ENCODE peak calls at places on chromosomes 3 and 15, in seven cellular contexts. One of them, this sample, is unnamed.

GRCh38 chr3:140994316-140994715 is 52.7 kb downstream of the SLC25A36 start:
- DNase-seq in B cell: no peak
- DNase-seq in H9: no peak
- DNase-seq in lower leg skin: no peak
- DNase-seq in CD8-positive, alpha-beta memory T cell: no peak
- DNase-seq in nephron progenitor cell: no peak
- DNase-seq in germinal center: no peak
- DNase-seq in this sample: no peak

GRCh38 chr15:59255647-59256380 is 49.2 kb downstream of the LDHAL6B start:
- DNase-seq in B cell: no peak
- DNase-seq in H9: no peak
- DNase-seq in lower leg skin: no peak
- DNase-seq in CD8-positive, alpha-beta memory T cell: no peak
- DNase-seq in nephron progenitor cell: no peak
- DNase-seq in germinal center: no peak
- DNase-seq in this sample: peak

GRCh38 chr15:34837246-34838016 is 42.1 kb upstream of the ACTC1 start:
- DNase-seq in B cell: no peak
- DNase-seq in H9: no peak
- DNase-seq in lower leg skin: no peak
- DNase-seq in CD8-positive, alpha-beta memory T cell: no peak
- DNase-seq in nephron progenitor cell: peak
- DNase-seq in germinal center: no peak
- DNase-seq in this sample: no peak

GRCh38 chr15:59329091-59329490 is 43.6 kb downstream of the MYO1E start:
- DNase-seq in B cell: no peak
- DNase-seq in H9: no peak
- DNase-seq in lower leg skin: no peak
- DNase-seq in CD8-positive, alpha-beta memory T cell: no peak
- DNase-seq in nephron progenitor cell: no peak
- DNase-seq in germinal center: no peak
- DNase-seq in this sample: no peak

GRCh38 chr15:42027521-42027920 is 6.7 kb upstream of the PLA2G4E start:
- DNase-seq in B cell: no peak
- DNase-seq in H9: no peak
- DNase-seq in lower leg skin: no peak
- DNase-seq in CD8-positive, alpha-beta memory T cell: no peak
- DNase-seq in nephron progenitor cell: no peak
- DNase-seq in germinal center: no peak
- DNase-seq in this sample: no peak

GRCh38 chr15:41585140-41586047 is 26.4 kb downstream of the TYRO3 start:
- DNase-seq in B cell: no peak
- DNase-seq in H9: peak
- DNase-seq in lower leg skin: no peak
- DNase-seq in CD8-positive, alpha-beta memory T cell: no peak
- DNase-seq in nephron progenitor cell: peak
- DNase-seq in germinal center: no peak
- DNase-seq in this sample: peak

GRCh38 chr3:174483254-174483653 is 375.9 kb upstream of the NAALADL2 start:
- DNase-seq in B cell: no peak
- DNase-seq in H9: no peak
- DNase-seq in lower leg skin: no peak
- DNase-seq in CD8-positive, alpha-beta memory T cell: no peak
- DNase-seq in nephron progenitor cell: no peak
- DNase-seq in germinal center: no peak
- DNase-seq in this sample: no peak

GRCh38 chr3:129829640-129830039 is 63.9 kb downstream of the TMCC1 start:
- DNase-seq in B cell: peak
- DNase-seq in H9: peak
- DNase-seq in lower leg skin: peak
- DNase-seq in CD8-positive, alpha-beta memory T cell: no peak
- DNase-seq in nephron progenitor cell: peak
- DNase-seq in germinal center: peak
- DNase-seq in this sample: no peak

GRCh38 chr3:147380271-147380995 is 25.9 kb downstream of the ZIC4 start:
- DNase-seq in B cell: no peak
- DNase-seq in H9: peak
- DNase-seq in lower leg skin: no peak
- DNase-seq in CD8-positive, alpha-beta memory T cell: no peak
- DNase-seq in nephron progenitor cell: no peak
- DNase-seq in germinal center: no peak
- DNase-seq in this sample: no peak

GRCh38 chr15:62020576-62021160 is 39.6 kb downstream of the VPS13C start:
- DNase-seq in B cell: no peak
- DNase-seq in H9: no peak
- DNase-seq in lower leg skin: no peak
- DNase-seq in CD8-positive, alpha-beta memory T cell: no peak
- DNase-seq in nephron progenitor cell: no peak
- DNase-seq in germinal center: no peak
- DNase-seq in this sample: no peak

GRCh38 chr15:32919749-32920414 is 202.1 kb downstream of the GREM1 start:
- DNase-seq in B cell: no peak
- DNase-seq in H9: no peak
- DNase-seq in lower leg skin: no peak
- DNase-seq in CD8-positive, alpha-beta memory T cell: no peak
- DNase-seq in nephron progenitor cell: no peak
- DNase-seq in germinal center: no peak
- DNase-seq in this sample: no peak

GRCh38 chr3:16419640-16420039 is 93.9 kb downstream of the RFTN1 start:
- DNase-seq in B cell: no peak
- DNase-seq in H9: no peak
- DNase-seq in lower leg skin: no peak
- DNase-seq in CD8-positive, alpha-beta memory T cell: no peak
- DNase-seq in nephron progenitor cell: no peak
- DNase-seq in germinal center: no peak
- DNase-seq in this sample: no peak

GRCh38 chr3:66912306-66912705 is 85.8 kb upstream of the KBTBD8 start:
- DNase-seq in B cell: no peak
- DNase-seq in H9: no peak
- DNase-seq in lower leg skin: no peak
- DNase-seq in CD8-positive, alpha-beta memory T cell: no peak
- DNase-seq in nephron progenitor cell: no peak
- DNase-seq in germinal center: no peak
- DNase-seq in this sample: no peak

GRCh38 chr3:139132976-139133375 is 88.3 kb upstream of the PRR23C start:
- DNase-seq in B cell: no peak
- DNase-seq in H9: no peak
- DNase-seq in lower leg skin: no peak
- DNase-seq in CD8-positive, alpha-beta memory T cell: no peak
- DNase-seq in nephron progenitor cell: no peak
- DNase-seq in germinal center: no peak
- DNase-seq in this sample: no peak

GRCh38 chr15:60162251-60162650 is 158.1 kb downstream of the FOXB1 start:
- DNase-seq in B cell: no peak
- DNase-seq in H9: no peak
- DNase-seq in lower leg skin: no peak
- DNase-seq in CD8-positive, alpha-beta memory T cell: no peak
- DNase-seq in nephron progenitor cell: no peak
- DNase-seq in germinal center: no peak
- DNase-seq in this sample: no peak

GRCh38 chr15:101191242-101191641 is 60.6 kb downstream of the CHSY1 start:
- DNase-seq in B cell: no peak
- DNase-seq in H9: no peak
- DNase-seq in lower leg skin: no peak
- DNase-seq in CD8-positive, alpha-beta memory T cell: no peak
- DNase-seq in nephron progenitor cell: no peak
- DNase-seq in germinal center: no peak
- DNase-seq in this sample: no peak

GRCh38 chr3:121662742-121663141 is 2.0 kb upstream of the HCLS1 start:
- DNase-seq in B cell: no peak
- DNase-seq in H9: no peak
- DNase-seq in lower leg skin: no peak
- DNase-seq in CD8-positive, alpha-beta memory T cell: no peak
- DNase-seq in nephron progenitor cell: no peak
- DNase-seq in germinal center: no peak
- DNase-seq in this sample: no peak

GRCh38 chr15:29348308-29348914 is 78.8 kb upstream of the NSMCE3 start:
- DNase-seq in B cell: no peak
- DNase-seq in H9: peak
- DNase-seq in lower leg skin: no peak
- DNase-seq in CD8-positive, alpha-beta memory T cell: no peak
- DNase-seq in nephron progenitor cell: peak
- DNase-seq in germinal center: no peak
- DNase-seq in this sample: no peak

GRCh38 chr15:46855388-46855787 is 861.9 kb upstream of the SEMA6D start:
- DNase-seq in B cell: no peak
- DNase-seq in H9: no peak
- DNase-seq in lower leg skin: no peak
- DNase-seq in CD8-positive, alpha-beta memory T cell: no peak
- DNase-seq in nephron progenitor cell: no peak
- DNase-seq in germinal center: no peak
- DNase-seq in this sample: no peak

GRCh38 chr15:61503383-61503969 is 274.4 kb upstream of the RORA start:
- DNase-seq in B cell: no peak
- DNase-seq in H9: no peak
- DNase-seq in lower leg skin: no peak
- DNase-seq in CD8-positive, alpha-beta memory T cell: no peak
- DNase-seq in nephron progenitor cell: no peak
- DNase-seq in germinal center: no peak
- DNase-seq in this sample: no peak

GRCh38 chr15:45664451-45664850 is 29.6 kb downstream of the SQOR start:
- DNase-seq in B cell: no peak
- DNase-seq in H9: no peak
- DNase-seq in lower leg skin: no peak
- DNase-seq in CD8-positive, alpha-beta memory T cell: no peak
- DNase-seq in nephron progenitor cell: no peak
- DNase-seq in germinal center: no peak
- DNase-seq in this sample: no peak

GRCh38 chr3:82973810-82974209 is 1212.4 kb upstream of the GBE1 start:
- DNase-seq in B cell: no peak
- DNase-seq in H9: no peak
- DNase-seq in lower leg skin: no peak
- DNase-seq in CD8-positive, alpha-beta memory T cell: no peak
- DNase-seq in nephron progenitor cell: no peak
- DNase-seq in germinal center: no peak
- DNase-seq in this sample: no peak

GRCh38 chr3:55899887-55900286 is 412.8 kb upstream of the WNT5A start:
- DNase-seq in B cell: no peak
- DNase-seq in H9: peak
- DNase-seq in lower leg skin: no peak
- DNase-seq in CD8-positive, alpha-beta memory T cell: no peak
- DNase-seq in nephron progenitor cell: peak
- DNase-seq in germinal center: no peak
- DNase-seq in this sample: no peak

GRCh38 chr3:122916580-122916979 is 111.0 kb downstream of the SEMA5B start:
- DNase-seq in B cell: no peak
- DNase-seq in H9: no peak
- DNase-seq in lower leg skin: no peak
- DNase-seq in CD8-positive, alpha-beta memory T cell: no peak
- DNase-seq in nephron progenitor cell: no peak
- DNase-seq in germinal center: no peak
- DNase-seq in this sample: no peak

GRCh38 chr15:81106560-81106959 is 27.5 kb upstream of the CFAP161 start:
- DNase-seq in B cell: peak
- DNase-seq in H9: peak
- DNase-seq in lower leg skin: peak
- DNase-seq in CD8-positive, alpha-beta memory T cell: no peak
- DNase-seq in nephron progenitor cell: peak
- DNase-seq in germinal center: peak
- DNase-seq in this sample: peak

GRCh38 chr3:87771338-87772059 is 287.3 kb downstream of the CGGBP1 start:
- DNase-seq in B cell: no peak
- DNase-seq in H9: peak
- DNase-seq in lower leg skin: no peak
- DNase-seq in CD8-positive, alpha-beta memory T cell: no peak
- DNase-seq in nephron progenitor cell: peak
- DNase-seq in germinal center: peak
- DNase-seq in this sample: peak

GRCh38 chr3:196440041-196440537 is 7.9 kb upstream of the UBXN7 start:
- DNase-seq in B cell: no peak
- DNase-seq in H9: no peak
- DNase-seq in lower leg skin: no peak
- DNase-seq in CD8-positive, alpha-beta memory T cell: no peak
- DNase-seq in nephron progenitor cell: no peak
- DNase-seq in germinal center: no peak
- DNase-seq in this sample: no peak

GRCh38 chr15:25543156-25543555 is 104.3 kb upstream of the UBE3A start:
- DNase-seq in B cell: no peak
- DNase-seq in H9: no peak
- DNase-seq in lower leg skin: peak
- DNase-seq in CD8-positive, alpha-beta memory T cell: no peak
- DNase-seq in nephron progenitor cell: no peak
- DNase-seq in germinal center: no peak
- DNase-seq in this sample: no peak

GRCh38 chr15:70792171-70792573 is 28.8 kb upstream of the UACA start:
- DNase-seq in B cell: no peak
- DNase-seq in H9: no peak
- DNase-seq in lower leg skin: no peak
- DNase-seq in CD8-positive, alpha-beta memory T cell: no peak
- DNase-seq in nephron progenitor cell: no peak
- DNase-seq in germinal center: no peak
- DNase-seq in this sample: no peak

GRCh38 chr15:49855917-49856637 is 235.2 kb downstream of the DTWD1 start:
- DNase-seq in B cell: no peak
- DNase-seq in H9: no peak
- DNase-seq in lower leg skin: peak
- DNase-seq in CD8-positive, alpha-beta memory T cell: no peak
- DNase-seq in nephron progenitor cell: no peak
- DNase-seq in germinal center: no peak
- DNase-seq in this sample: no peak

GRCh38 chr3:124650798-124651197 is 79.5 kb upstream of the UMPS start:
- DNase-seq in B cell: no peak
- DNase-seq in H9: no peak
- DNase-seq in lower leg skin: no peak
- DNase-seq in CD8-positive, alpha-beta memory T cell: no peak
- DNase-seq in nephron progenitor cell: no peak
- DNase-seq in germinal center: no peak
- DNase-seq in this sample: no peak

GRCh38 chr3:197811343-197811742 is 20.3 kb downstream of the LRCH3 start:
- DNase-seq in B cell: no peak
- DNase-seq in H9: no peak
- DNase-seq in lower leg skin: peak
- DNase-seq in CD8-positive, alpha-beta memory T cell: no peak
- DNase-seq in nephron progenitor cell: no peak
- DNase-seq in germinal center: no peak
- DNase-seq in this sample: no peak